ENCODE peak calls at places on chromosome 19, in nine cellular contexts. M is spleen; B is omental fat pad; N is psoas muscle; P is B cell; S is colonic mucosa; D is heart right ventricle; Q is nephron progenitor cell; R is CD4-positive, alpha-beta T cell. J is an unnamed sample.

GRCh38 chr19:18895038-18895827 is 725 bp downstream of the CERS1 start:
- DNase-seq in M (peak), B (no peak), N (peak), P (no peak), S (no peak), D (no peak), Q (peak), R (no peak), J (no peak)

GRCh38 chr19:1651548-1652394 is 644 bp downstream of the TCF3 start:
- DNase-seq in M (peak), B (no peak), N (peak), P (peak), S (peak), D (no peak), Q (peak), R (peak), J (no peak)

GRCh38 chr19:17234911-17235617 is 9.0 kb downstream of the OCEL1 start:
- DNase-seq in M (peak), B (no peak), N (peak), P (peak), S (peak), D (no peak), Q (peak), R (peak), J (peak)

GRCh38 chr19:57829316-57829715 is 783 bp upstream of the ZNF587B start:
- DNase-seq in M (no peak), B (no peak), N (no peak), P (no peak), S (no peak), D (no peak), Q (no peak), R (no peak), J (no peak)

GRCh38 chr19:12611361-12611699 is 610 bp downstream of the ZNF791 start:
- DNase-seq in M (peak), B (peak), N (peak), P (no peak), S (peak), D (peak), Q (peak), R (no peak), J (no peak)

GRCh38 chr19:43519436-43520088 is 7.4 kb downstream of the ETHE1 start:
- DNase-seq in M (peak), B (peak), N (peak), P (peak), S (peak), D (peak), Q (peak), R (peak), J (peak)

GRCh38 chr19:609001-609340 is 19.3 kb downstream of the HCN2 start:
- DNase-seq in M (peak), B (no peak), N (peak), P (no peak), S (no peak), D (no peak), Q (no peak), R (no peak), J (no peak)

GRCh38 chr19:1069009-1069779 is 2.2 kb downstream of the ARHGAP45 start:
- DNase-seq in M (peak), B (no peak), N (peak), P (peak), S (peak), D (peak), Q (no peak), R (peak), J (peak)

GRCh38 chr19:14072535-14073231 is at the start of gene MISP3:
- DNase-seq in M (peak), B (no peak), N (peak), P (peak), S (peak), D (no peak), Q (peak), R (no peak), J (peak)

GRCh38 chr19:18174983-18175382 is 1.4 kb downstream of the IFI30 start:
- DNase-seq in M (peak), B (no peak), N (no peak), P (no peak), S (no peak), D (no peak), Q (no peak), R (no peak), J (no peak)

GRCh38 chr19:58059003-58059671 is at the start of gene ZNF135:
- DNase-seq in M (peak), B (peak), N (peak), P (peak), S (peak), D (peak), Q (peak), R (peak), J (no peak)

GRCh38 chr19:45474191-45474940 is 6.6 kb downstream of the FOSB start:
- DNase-seq in M (no peak), B (no peak), N (no peak), P (peak), S (no peak), D (no peak), Q (no peak), R (no peak), J (no peak)

GRCh38 chr19:17797397-17798201 is 2.7 kb downstream of the B3GNT3 start:
- DNase-seq in M (no peak), B (no peak), N (no peak), P (no peak), S (peak), D (no peak), Q (no peak), R (no peak), J (no peak)

GRCh38 chr19:14023404-14024235 is 4.3 kb upstream of the RLN3 start:
- DNase-seq in M (peak), B (no peak), N (peak), P (no peak), S (peak), D (peak), Q (peak), R (no peak), J (no peak)

GRCh38 chr19:32336259-32337111 is 8.9 kb upstream of the ZNF507 start:
- DNase-seq in M (no peak), B (no peak), N (no peak), P (no peak), S (no peak), D (no peak), Q (no peak), R (no peak), J (no peak)

DNA sequence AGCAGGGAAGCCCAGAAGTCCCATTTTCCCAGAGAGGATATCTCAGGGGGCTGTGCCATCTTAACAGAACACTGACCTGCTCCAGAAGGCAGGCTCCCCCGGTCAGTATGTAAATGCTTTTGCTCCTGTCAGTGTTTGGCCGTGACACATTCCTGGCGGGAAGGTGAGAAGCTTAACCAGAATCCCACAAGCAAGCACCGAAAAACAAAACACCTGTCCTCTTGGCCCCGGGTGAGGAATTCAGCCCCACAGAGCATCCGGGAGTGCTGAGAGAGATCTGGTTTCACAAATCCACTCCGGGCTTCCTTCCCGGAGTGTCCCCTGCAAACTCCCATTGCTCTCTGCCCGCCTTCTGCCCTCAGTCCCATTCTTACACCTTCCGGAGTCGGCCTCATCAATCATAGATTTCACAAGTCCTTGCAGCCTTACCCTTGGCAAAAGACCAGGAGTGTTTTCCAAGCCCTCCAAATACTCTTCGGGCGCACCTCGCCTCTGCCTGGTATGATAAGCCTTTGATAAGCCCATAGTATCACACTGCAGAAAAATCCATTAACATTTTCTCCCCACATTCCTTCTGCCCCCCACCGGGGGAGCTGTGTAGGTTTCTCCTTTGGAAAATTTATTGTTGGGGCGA is 12.2 kb downstream of the TPM4 start:
- DNase-seq in M (no peak), B (no peak), N (no peak), P (no peak), S (no peak), D (no peak), Q (no peak), R (no peak), J (no peak)
- TF ChIP-seq CTCF in M (no peak), B (no peak), N (peak), P (no peak), S (no peak), D (no peak), Q (no peak), R (no peak), J (no peak)

DNA sequence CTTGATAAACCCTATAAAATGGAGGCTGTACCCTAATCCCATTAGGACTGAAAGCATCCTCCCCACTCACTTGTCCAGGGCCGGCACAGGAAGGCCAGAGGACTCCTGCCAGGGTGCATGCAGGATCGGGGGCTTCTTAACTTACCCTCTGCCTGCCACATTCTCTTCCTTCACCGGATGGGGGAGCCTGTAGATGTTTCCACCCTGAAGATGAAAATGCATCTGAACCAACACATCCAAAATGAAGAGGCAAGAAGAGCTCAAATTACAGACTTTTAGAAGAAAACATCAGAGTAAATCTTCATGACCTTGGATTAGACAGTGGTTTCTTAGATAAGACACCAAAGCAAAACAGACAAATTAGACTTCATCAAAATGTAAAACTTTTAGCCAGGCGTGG is 25.9 kb upstream of the NAPA start:
- DNase-seq in M (no peak), B (no peak), N (no peak), P (no peak), S (no peak), D (no peak), Q (no peak), R (no peak), J (no peak)
- TF ChIP-seq CTCF in M (no peak), B (no peak), N (peak), P (no peak), S (no peak), D (peak), Q (no peak), R (no peak), J (no peak)

DNA sequence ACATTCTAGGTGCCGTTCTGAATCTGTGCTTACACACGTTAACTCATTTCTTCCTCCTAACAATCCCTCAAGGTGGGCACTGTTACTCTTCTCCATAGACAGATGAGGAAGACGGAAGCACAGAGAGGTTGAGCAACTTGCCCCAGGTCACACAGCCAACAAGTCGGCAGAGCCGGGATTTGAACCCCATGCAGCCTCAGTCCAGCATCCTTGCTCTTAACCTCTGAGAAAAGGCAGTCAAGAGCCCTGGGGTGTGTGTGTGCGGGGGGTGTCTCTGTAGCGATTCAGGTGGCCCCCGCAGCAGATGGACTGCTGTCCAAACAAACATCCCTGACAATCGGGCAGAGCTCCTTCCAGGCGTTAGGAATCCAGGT is 6.3 kb downstream of the PTPRS start:
- DNase-seq in M (no peak), B (no peak), N (no peak), P (no peak), S (no peak), D (no peak), Q (no peak), R (no peak), J (no peak)
- TF ChIP-seq CTCF in M (no peak), B (no peak), N (no peak), P (no peak), S (no peak), D (no peak), Q (no peak), R (no peak), J (no peak)

GRCh38 chr19:41541990-41542584 is 33.9 kb upstream of the CEACAM21 start:
- DNase-seq in M (peak), B (peak), N (peak), P (peak), S (peak), D (peak), Q (peak), R (peak), J (no peak)
- TF ChIP-seq CTCF in M (peak), B (no peak), N (peak), P (peak), S (peak), D (peak), Q (peak), R (peak), J (peak)

DNA sequence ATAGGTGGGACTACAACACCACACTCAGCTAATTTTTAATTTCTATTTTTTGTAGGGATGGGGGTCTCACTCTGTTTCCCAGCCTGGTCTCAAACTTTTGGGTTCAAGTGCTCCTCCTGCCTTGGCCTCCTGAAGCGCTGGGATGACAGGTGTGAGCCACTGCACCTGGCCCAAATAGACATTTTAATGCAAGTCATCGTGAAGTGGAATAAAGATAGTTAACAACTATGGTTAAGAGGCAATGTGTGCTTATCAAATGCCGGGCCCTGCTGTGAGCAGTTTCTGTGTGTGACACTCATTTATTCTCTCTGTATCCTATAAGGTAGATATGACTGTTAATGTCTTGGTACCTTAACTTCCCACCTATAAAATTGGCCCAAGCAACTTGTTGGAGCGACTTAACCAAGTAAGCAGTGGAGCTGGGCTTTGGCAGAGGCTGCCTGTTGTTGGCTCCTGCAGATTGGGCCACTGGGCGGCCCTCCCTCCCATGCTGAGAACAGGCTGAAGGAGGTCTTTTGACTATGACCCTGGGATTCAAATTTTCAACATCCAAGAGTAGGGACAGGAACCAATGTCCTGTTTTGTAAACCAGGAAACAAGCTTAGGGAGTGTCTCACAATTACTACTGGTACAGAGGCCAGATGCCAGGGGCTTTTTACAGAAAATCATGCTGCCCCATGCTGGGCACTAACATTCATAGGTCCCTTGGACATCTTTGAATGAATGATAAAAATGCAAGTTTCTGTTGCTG is 450.7 kb downstream of the TSHZ3 start:
- DNase-seq in M (no peak), B (no peak), N (no peak), P (no peak), S (no peak), D (no peak), Q (no peak), R (no peak), J (no peak)
- TF ChIP-seq CTCF in M (no peak), B (no peak), N (no peak), P (no peak), S (no peak), D (no peak), Q (no peak), R (no peak), J (no peak)

DNA sequence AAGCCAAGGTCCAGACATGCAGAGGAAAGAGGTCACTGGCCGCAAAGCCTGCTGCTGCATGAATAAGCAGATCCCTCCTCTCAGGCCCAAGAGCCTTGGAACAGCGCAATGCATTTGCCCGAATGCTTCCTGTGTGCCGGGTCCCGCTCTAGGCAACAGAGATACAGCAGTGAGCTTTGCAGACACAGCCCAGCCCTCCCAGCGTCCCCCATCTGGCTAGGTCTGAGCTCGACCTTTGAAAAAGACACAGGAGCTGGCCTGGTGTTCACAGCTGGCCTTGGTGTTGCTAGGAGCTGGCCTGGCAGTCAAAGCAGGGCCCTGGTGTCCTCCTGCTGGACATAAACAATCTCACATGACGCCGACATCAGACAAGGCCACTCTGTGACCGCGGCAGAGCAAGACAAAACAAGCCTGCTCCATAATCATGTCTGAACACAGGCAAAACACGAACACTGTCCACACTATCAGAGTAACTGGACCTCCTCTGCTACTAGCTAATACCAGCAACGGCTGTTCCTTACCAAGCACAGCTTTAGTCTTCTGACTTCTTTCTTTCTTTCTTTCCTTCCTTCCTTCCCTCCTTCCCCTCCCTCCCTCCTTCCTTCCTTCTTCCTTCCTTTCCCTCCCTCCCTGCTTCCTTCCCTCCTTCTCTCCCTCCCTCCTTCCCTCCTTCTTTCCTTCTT is 5.7 kb upstream of the PEX11G start:
- DNase-seq in M (peak), B (no peak), N (peak), P (no peak), S (peak), D (peak), Q (peak), R (no peak), J (peak)
- TF ChIP-seq CTCF in M (no peak), B (no peak), N (no peak), P (no peak), S (no peak), D (no peak), Q (no peak), R (no peak), J (no peak)

GRCh38 chr19:6091771-6092291 is 18.5 kb downstream of the RFX2 start:
- DNase-seq in M (no peak), B (no peak), N (no peak), P (no peak), S (peak), D (no peak), Q (no peak), R (no peak), J (no peak)
- TF ChIP-seq CTCF in M (no peak), B (no peak), N (no peak), P (no peak), S (no peak), D (no peak), Q (no peak), R (no peak), J (no peak)

GRCh38 chr19:4181053-4181508 is 1.3 kb downstream of the SIRT6 start:
- DNase-seq in M (no peak), B (no peak), N (no peak), P (no peak), S (peak), D (no peak), Q (no peak), R (no peak), J (no peak)

GRCh38 chr19:4183967-4184717 is 1.7 kb downstream of the ANKRD24 start:
- DNase-seq in M (peak), B (no peak), N (peak), P (no peak), S (no peak), D (no peak), Q (peak), R (no peak), J (no peak)

GRCh38 chr19:4184718-4185352 is 2.3 kb downstream of the ANKRD24 start:
- DNase-seq in M (no peak), B (no peak), N (no peak), P (no peak), S (no peak), D (no peak), Q (no peak), R (no peak), J (no peak)

GRCh38 chr19:4185413-4186086 is 3.1 kb downstream of the ANKRD24 start:
- DNase-seq in M (no peak), B (no peak), N (no peak), P (no peak), S (no peak), D (no peak), Q (no peak), R (no peak), J (no peak)

DNA sequence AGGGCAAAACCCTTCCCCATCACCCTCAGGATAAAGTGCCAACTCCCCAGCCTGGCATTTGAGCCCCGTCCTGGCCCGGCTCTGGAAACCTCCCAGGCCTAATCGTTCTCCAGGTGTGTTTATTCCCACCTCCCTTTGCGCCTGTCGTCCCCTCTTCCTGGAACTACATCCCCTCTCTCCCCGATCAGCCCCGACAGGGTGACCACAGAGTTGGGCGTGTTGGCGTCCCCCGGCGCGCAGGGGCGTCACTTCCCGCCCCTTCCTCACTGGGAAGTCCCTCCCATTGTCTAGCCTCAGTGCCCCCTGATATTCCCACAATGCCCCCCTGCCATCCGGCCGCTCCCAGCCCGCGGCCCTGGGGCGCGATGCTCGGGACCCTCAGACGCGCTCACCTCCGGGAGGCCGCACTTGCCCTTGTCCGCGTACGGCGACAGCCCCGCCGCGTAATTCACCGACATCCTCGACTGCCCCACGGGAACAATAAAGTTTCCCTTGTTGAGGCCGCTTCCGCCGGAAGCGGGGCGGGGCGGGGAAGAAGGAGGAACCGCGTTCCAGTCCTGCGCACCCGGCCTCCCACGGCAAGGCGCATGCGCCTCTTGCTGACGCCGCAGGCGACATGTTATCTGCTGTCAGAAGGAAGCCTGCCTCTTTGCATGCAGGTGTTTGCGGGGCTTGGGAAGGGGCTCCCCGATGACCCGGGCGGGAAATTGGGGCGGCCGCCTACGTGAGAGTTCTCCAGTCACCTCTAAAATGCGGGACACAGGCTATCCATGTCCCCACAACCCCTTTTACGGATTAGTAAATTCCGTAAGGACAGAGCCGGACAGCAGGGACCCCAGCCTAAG is at the start of the genes ANKRD24 and SIRT6:
- DNase-seq in M (peak), B (peak), N (peak), P (peak), S (peak), D (peak), Q (peak), R (peak), J (peak)
- TF ChIP-seq CTCF in M (no peak), B (no peak), N (no peak), P (no peak), S (no peak), D (no peak), Q (no peak), R (no peak), J (no peak)